ENCODE peak calls at places on chromosomes 4 and X, in five cellular contexts. V, S, P, U and Y are unnamed samples.

GRCh38 chrX:43405191-43405590 is 250.9 kb upstream of the MAOA start:
- DNase-seq in V (no peak), S (no peak), P (no peak), U (no peak), Y (no peak)

GRCh38 chr4:7003879-7004240 is 39.3 kb upstream of the TADA2B start:
- DNase-seq in V (no peak), S (no peak), P (no peak), U (no peak), Y (no peak)

GRCh38 chr4:127503111-127503510 is 129.6 kb upstream of the INTU start:
- DNase-seq in V (no peak), S (no peak), P (no peak), U (no peak), Y (no peak)

GRCh38 chrX:68998716-68999115 is 166.5 kb downstream of the PJA1 start:
- DNase-seq in V (no peak), S (no peak), P (no peak), U (no peak), Y (no peak)

GRCh38 chr4:85445058-85445639 is 29.8 kb upstream of the ARHGAP24 start:
- DNase-seq in V (no peak), S (no peak), P (no peak), U (no peak), Y (no peak)

GRCh38 chr4:158656439-158656838 is 15.2 kb downstream of the C4orf46 start:
- DNase-seq in V (no peak), S (no peak), P (no peak), U (no peak), Y (no peak)

GRCh38 chrX:75107863-75108509 is 48.1 kb downstream of the ABCB7 start:
- DNase-seq in V (no peak), S (no peak), P (no peak), U (no peak), Y (no peak)

GRCh38 chr4:138035781-138036258 is 206.3 kb downstream of the SLC7A11 start:
- DNase-seq in V (no peak), S (peak), P (peak), U (no peak), Y (peak)

GRCh38 chr4:31194823-31195222 is 474.7 kb downstream of the PCDH7 start:
- DNase-seq in V (no peak), S (no peak), P (no peak), U (no peak), Y (no peak)

GRCh38 chr4:127685292-127685691 is 44.9 kb upstream of the SLC25A31 start:
- DNase-seq in V (no peak), S (peak), P (no peak), U (no peak), Y (no peak)

GRCh38 chr4:139633661-139634060 is 32.0 kb upstream of the MGST2 start:
- DNase-seq in V (no peak), S (peak), P (peak), U (no peak), Y (no peak)

GRCh38 chr4:159190646-159191045 is 87.8 kb downstream of the RAPGEF2 start:
- DNase-seq in V (no peak), S (no peak), P (no peak), U (no peak), Y (no peak)

GRCh38 chr4:1655081-1655480 is 29.0 kb downstream of the FAM53A start:
- DNase-seq in V (no peak), S (no peak), P (no peak), U (no peak), Y (no peak)

GRCh38 chrX:14013074-14013473 is 16.6 kb downstream of the GEMIN8 start:
- DNase-seq in V (no peak), S (peak), P (no peak), U (no peak), Y (no peak)

GRCh38 chr4:3520276-3520675 is 11.9 kb downstream of the LRPAP1 start:
- DNase-seq in V (no peak), S (no peak), P (no peak), U (no peak), Y (no peak)

GRCh38 chr4:102343964-102344519 is 1.2 kb downstream of the SLC39A8 start:
- DNase-seq in V (peak), S (no peak), P (no peak), U (no peak), Y (no peak)

GRCh38 chrX:75276666-75277065 is 2.8 kb downstream of the UPRT start:
- DNase-seq in V (no peak), S (no peak), P (no peak), U (no peak), Y (no peak)

GRCh38 chr4:70008771-70009170 is 13.0 kb downstream of the STATH start:
- DNase-seq in V (no peak), S (no peak), P (no peak), U (no peak), Y (no peak)

GRCh38 chr4:108166441-108167315 is 2.1 kb downstream of the LEF1 start:
- DNase-seq in V (peak), S (no peak), P (no peak), U (peak), Y (peak)

GRCh38 chr4:128709268-128709667 is 100.2 kb upstream of the JADE1 start:
- DNase-seq in V (no peak), S (no peak), P (no peak), U (peak), Y (peak)

GRCh38 chr4:13537011-13537831 is 7.1 kb downstream of the NKX3-2 start:
- DNase-seq in V (no peak), S (no peak), P (no peak), U (no peak), Y (no peak)

GRCh38 chrX:129193357-129193756 is 329.9 kb downstream of the SMARCA1 start:
- DNase-seq in V (peak), S (no peak), P (no peak), U (no peak), Y (no peak)

GRCh38 chr4:13527983-13528822 is 16.1 kb downstream of the NKX3-2 start:
- DNase-seq in V (no peak), S (no peak), P (no peak), U (no peak), Y (no peak)

GRCh38 chr4:110527156-110527555 is 51.2 kb downstream of the ENPEP start:
- DNase-seq in V (no peak), S (no peak), P (no peak), U (no peak), Y (no peak)

GRCh38 chrX:57528670-57529255 is 63.0 kb upstream of the ZXDB start:
- DNase-seq in V (peak), S (no peak), P (no peak), U (peak), Y (peak)

GRCh38 chr4:80259012-80259411 is 7.5 kb upstream of the FGF5 start:
- DNase-seq in V (no peak), S (no peak), P (no peak), U (no peak), Y (no peak)

GRCh38 chrX:151396827-151397740 is at the start of gene VMA21:
- DNase-seq in V (peak), S (peak), P (peak), U (peak), Y (peak)

GRCh38 chrX:43718546-43718945 is 62.4 kb downstream of the MAOA start:
- DNase-seq in V (no peak), S (no peak), P (no peak), U (no peak), Y (no peak)

GRCh38 chr4:25993564-25994185 is 79.7 kb downstream of the SMIM20 start:
- DNase-seq in V (no peak), S (no peak), P (no peak), U (no peak), Y (no peak)